ENCODE peak calls at places on chromosomes 7 and 10, in nine cellular contexts. M, I, G, D, V, W, S, K and U are unnamed samples.

GRCh38 chr10:101952196-101952595 is 103.8 kb downstream of the ARMH3 start:
- DNase-seq in M (no peak), I (no peak), G (no peak), D (no peak), V (no peak), W (no peak), S (no peak), K (no peak), U (no peak)

GRCh38 chr10:125370578-125370977 is 210.2 kb upstream of the CTBP2 start:
- DNase-seq in M (no peak), I (no peak), G (no peak), D (no peak), V (no peak), W (peak), S (peak), K (no peak), U (no peak)

GRCh38 chr7:99784007-99784406 is at the start of gene CYP3A4:
- DNase-seq in M (no peak), I (peak), G (no peak), D (peak), V (no peak), W (no peak), S (no peak), K (no peak), U (no peak)

GRCh38 chr10:123202526-123202925 is 48.3 kb downstream of the BUB3 start:
- DNase-seq in M (no peak), I (no peak), G (no peak), D (no peak), V (no peak), W (no peak), S (no peak), K (no peak), U (no peak)

GRCh38 chr10:13352519-13352918 is 4.4 kb upstream of the SEPHS1 start:
- DNase-seq in M (no peak), I (no peak), G (no peak), D (no peak), V (no peak), W (no peak), S (peak), K (no peak), U (no peak)

GRCh38 chr10:49149881-49150280 is 16.1 kb upstream of the FAM170B start:
- DNase-seq in M (no peak), I (no peak), G (no peak), D (peak), V (no peak), W (no peak), S (no peak), K (no peak), U (no peak)

GRCh38 chr10:1206601-1207000 is 150.4 kb downstream of the WDR37 start:
- DNase-seq in M (no peak), I (no peak), G (no peak), D (no peak), V (no peak), W (no peak), S (no peak), K (no peak), U (no peak)

GRCh38 chr7:112437038-112437437 is 13.2 kb upstream of the IFRD1 start:
- DNase-seq in M (no peak), I (no peak), G (no peak), D (no peak), V (peak), W (no peak), S (no peak), K (no peak), U (no peak)

GRCh38 chr7:12719141-12719919 is 31.9 kb downstream of the ARL4A start:
- DNase-seq in M (no peak), I (no peak), G (no peak), D (no peak), V (peak), W (no peak), S (no peak), K (no peak), U (peak)

GRCh38 chr7:12389089-12389700 is 14.5 kb downstream of the VWDE start:
- DNase-seq in M (no peak), I (peak), G (peak), D (no peak), V (peak), W (peak), S (peak), K (no peak), U (no peak)

GRCh38 chr10:122504551-122504950 is 43.2 kb downstream of the HTRA1 start:
- DNase-seq in M (no peak), I (peak), G (no peak), D (peak), V (peak), W (peak), S (peak), K (peak), U (peak)

GRCh38 chr7:74006451-74007259 is 21.3 kb upstream of the ELN start:
- DNase-seq in M (no peak), I (no peak), G (no peak), D (no peak), V (peak), W (no peak), S (no peak), K (no peak), U (no peak)

GRCh38 chr7:111475959-111476358 is 86.3 kb downstream of the IMMP2L start:
- DNase-seq in M (no peak), I (no peak), G (no peak), D (no peak), V (no peak), W (no peak), S (no peak), K (no peak), U (no peak)

GRCh38 chr10:38054361-38054797 is 39.8 kb upstream of the ZNF37A start:
- DNase-seq in M (no peak), I (no peak), G (no peak), D (no peak), V (peak), W (no peak), S (no peak), K (no peak), U (no peak)

GRCh38 chr10:1150638-1150955 is 94.4 kb downstream of the WDR37 start:
- DNase-seq in M (no peak), I (no peak), G (no peak), D (no peak), V (no peak), W (no peak), S (no peak), K (no peak), U (no peak)

GRCh38 chr7:127844707-127845331 is 186.4 kb downstream of the LRRC4 start:
- DNase-seq in M (no peak), I (peak), G (no peak), D (peak), V (peak), W (peak), S (no peak), K (no peak), U (no peak)

GRCh38 chr7:34373940-34374339 is 284.1 kb upstream of the NPSR1 start:
- DNase-seq in M (no peak), I (no peak), G (no peak), D (no peak), V (no peak), W (no peak), S (no peak), K (no peak), U (no peak)

GRCh38 chr7:1664711-1665591 is 5.1 kb upstream of the ELFN1 start:
- DNase-seq in M (no peak), I (no peak), G (peak), D (peak), V (peak), W (peak), S (peak), K (peak), U (peak)

GRCh38 chr10:95539560-95540284 is 21.4 kb downstream of the SORBS1 start:
- DNase-seq in M (no peak), I (no peak), G (no peak), D (no peak), V (no peak), W (no peak), S (no peak), K (no peak), U (no peak)

GRCh38 chr7:48887500-48887899 is 36.8 kb upstream of the CDC14C start:
- DNase-seq in M (no peak), I (no peak), G (no peak), D (no peak), V (no peak), W (no peak), S (no peak), K (no peak), U (no peak)

GRCh38 chr10:121926669-121927360 is 1.0 kb downstream of the ATE1 start:
- DNase-seq in M (no peak), I (no peak), G (peak), D (no peak), V (peak), W (no peak), S (peak), K (no peak), U (no peak)

GRCh38 chr10:48692748-48693147 is 8.1 kb downstream of the WDFY4 start:
- DNase-seq in M (no peak), I (no peak), G (no peak), D (no peak), V (no peak), W (no peak), S (no peak), K (no peak), U (no peak)

GRCh38 chr7:128827248-128827958 is 2.8 kb upstream of the FLNC start:
- DNase-seq in M (no peak), I (no peak), G (no peak), D (no peak), V (peak), W (peak), S (no peak), K (no peak), U (no peak)

GRCh38 chr10:30351502-30351901 is 2.4 kb upstream of the MTPAP start:
- DNase-seq in M (no peak), I (no peak), G (no peak), D (peak), V (no peak), W (no peak), S (no peak), K (no peak), U (no peak)

GRCh38 chr10:97849491-97850402 is at the start of gene GOLGA7B:
- DNase-seq in M (no peak), I (peak), G (peak), D (no peak), V (no peak), W (peak), S (peak), K (peak), U (peak)

GRCh38 chr7:29255199-29255838 is 60.7 kb downstream of the CHN2 start:
- DNase-seq in M (no peak), I (peak), G (no peak), D (no peak), V (no peak), W (no peak), S (no peak), K (no peak), U (no peak)

GRCh38 chr10:87918254-87918859 is 54.9 kb downstream of the PTEN start:
- DNase-seq in M (no peak), I (no peak), G (no peak), D (no peak), V (no peak), W (no peak), S (no peak), K (no peak), U (no peak)

GRCh38 chr10:3141361-3142005 is 31.1 kb downstream of the PITRM1 start:
- DNase-seq in M (no peak), I (no peak), G (no peak), D (no peak), V (no peak), W (no peak), S (no peak), K (no peak), U (no peak)

GRCh38 chr10:9869185-9869584 is 1148.5 kb upstream of the CELF2 start:
- DNase-seq in M (no peak), I (no peak), G (no peak), D (no peak), V (no peak), W (no peak), S (no peak), K (no peak), U (no peak)

GRCh38 chr7:26856481-26856880 is 7.9 kb downstream of the SKAP2 start:
- DNase-seq in M (no peak), I (no peak), G (no peak), D (no peak), V (no peak), W (no peak), S (no peak), K (no peak), U (no peak)